ENCODE peak calls at places on chromosomes 16 and 17, in six cellular contexts. T is GM12891, D is K562, W is H1, C is GM12878, E is HepG2. H is an unnamed sample.

GRCh38 chr17:18968945-18969887 is 17.3 kb downstream of the SLC5A10 start:
- DNase-seq in T (no peak), D (peak), W (no peak), C (no peak), E (no peak), H (no peak)

GRCh38 chr17:27282054-27282501 is 11.8 kb upstream of the WSB1 start:
- DNase-seq in T (peak), D (no peak), W (no peak), C (peak), E (no peak), H (no peak)

GRCh38 chr16:55369151-55369550 is 45.1 kb downstream of the IRX6 start:
- DNase-seq in T (no peak), D (no peak), W (no peak), C (no peak), E (no peak), H (no peak)

GRCh38 chr16:85168732-85169256 is 56.5 kb upstream of the CIBAR2 start:
- DNase-seq in T (peak), D (peak), W (peak), C (no peak), E (no peak), H (no peak)

GRCh38 chr16:88296437-88297177 is 86.2 kb upstream of the ZNF469 start:
- DNase-seq in T (no peak), D (no peak), W (no peak), C (no peak), E (no peak), H (no peak)

GRCh38 chr17:65062168-65062915 is 5.8 kb upstream of the GNA13 start:
- DNase-seq in T (no peak), D (peak), W (no peak), C (no peak), E (peak), H (no peak)

GRCh38 chr17:36534881-36535668 is at the start of gene PIGW:
- DNase-seq in T (peak), D (peak), W (peak), C (peak), E (peak), H (peak)

GRCh38 chr17:57283203-57283971 is 27.1 kb downstream of the MSI2 start:
- DNase-seq in T (no peak), D (no peak), W (no peak), C (no peak), E (no peak), H (no peak)

GRCh38 chr17:71080937-71081336 is 911.6 kb downstream of the KCNJ2 start:
- DNase-seq in T (no peak), D (no peak), W (no peak), C (no peak), E (no peak), H (no peak)

GRCh38 chr16:75566889-75567255 is 693 bp downstream of the GABARAPL2 start:
- DNase-seq in T (no peak), D (peak), W (peak), C (no peak), E (no peak), H (no peak)

GRCh38 chr17:12024332-12024731 is 3.7 kb downstream of the MAP2K4 start:
- DNase-seq in T (no peak), D (no peak), W (no peak), C (no peak), E (peak), H (no peak)

GRCh38 chr17:7845359-7846062 is 9.4 kb upstream of the TMEM88 start:
- DNase-seq in T (no peak), D (no peak), W (no peak), C (no peak), E (no peak), H (no peak)

GRCh38 chr16:64292953-64293352 is 828.9 kb downstream of the CDH11 start:
- DNase-seq in T (no peak), D (no peak), W (no peak), C (no peak), E (no peak), H (no peak)

GRCh38 chr17:8859029-8859803 is 8.3 kb downstream of the PIK3R6 start:
- DNase-seq in T (no peak), D (no peak), W (no peak), C (no peak), E (peak), H (no peak)

GRCh38 chr16:81688182-81688581 is 90.9 kb upstream of the PLCG2 start:
- DNase-seq in T (no peak), D (no peak), W (no peak), C (no peak), E (no peak), H (no peak)

GRCh38 chr17:67349420-67349819 is 17.0 kb downstream of the PSMD12 start:
- DNase-seq in T (no peak), D (no peak), W (no peak), C (no peak), E (no peak), H (no peak)

GRCh38 chr16:57570301-57571070 is 28.0 kb downstream of the ADGRG5 start:
- DNase-seq in T (no peak), D (no peak), W (no peak), C (no peak), E (no peak), H (no peak)

GRCh38 chr17:80485846-80486245 is 9.4 kb upstream of the NPTX1 start:
- DNase-seq in T (no peak), D (no peak), W (no peak), C (no peak), E (no peak), H (no peak)

GRCh38 chr16:2191446-2191706 is 5.0 kb downstream of the CASKIN1 start:
- DNase-seq in T (no peak), D (no peak), W (no peak), C (no peak), E (no peak), H (no peak)

GRCh38 chr16:89035698-89036570 is 57.7 kb upstream of the ACSF3 start:
- DNase-seq in T (no peak), D (no peak), W (no peak), C (no peak), E (no peak), H (no peak)

GRCh38 chr16:73152731-73153130 is 104.8 kb upstream of the ZFHX3 start:
- DNase-seq in T (no peak), D (no peak), W (peak), C (no peak), E (peak), H (no peak)

GRCh38 chr17:50071692-50072091 is 15.8 kb downstream of the ITGA3 start:
- DNase-seq in T (no peak), D (no peak), W (no peak), C (no peak), E (no peak), H (no peak)

GRCh38 chr16:66382966-66383299 is 16.4 kb downstream of the CDH5 start:
- DNase-seq in T (no peak), D (no peak), W (no peak), C (no peak), E (peak), H (no peak)

GRCh38 chr17:80671039-80671822 is 126.6 kb downstream of the RPTOR start:
- DNase-seq in T (no peak), D (no peak), W (no peak), C (no peak), E (no peak), H (no peak)

GRCh38 chr17:81049973-81050551 is 15.1 kb downstream of the BAIAP2 start:
- DNase-seq in T (no peak), D (no peak), W (no peak), C (peak), E (no peak), H (no peak)

GRCh38 chr17:57879437-57880085 is 29.7 kb upstream of the MRPS23 start:
- DNase-seq in T (no peak), D (no peak), W (no peak), C (no peak), E (peak), H (no peak)

GRCh38 chr16:61435356-61435755 is 600.9 kb downstream of the CDH8 start:
- DNase-seq in T (no peak), D (no peak), W (no peak), C (no peak), E (no peak), H (no peak)

GRCh38 chr16:427295-427694 is 1.8 kb downstream of the RAB11FIP3 start:
- DNase-seq in T (no peak), D (no peak), W (no peak), C (no peak), E (no peak), H (no peak)

GRCh38 chr17:78343433-78344201 is 16.3 kb downstream of the SOCS3 start:
- DNase-seq in T (no peak), D (no peak), W (no peak), C (no peak), E (no peak), H (peak)

GRCh38 chr16:78705694-78706093 is 606.2 kb downstream of the WWOX start:
- DNase-seq in T (no peak), D (peak), W (no peak), C (peak), E (peak), H (no peak)
- TF ChIP-seq TAF1 in T (no peak), D (no peak), W (no peak), C (no peak), E (no peak), H (no peak)

GRCh38 chr16:28974007-28974436 is 556 bp upstream of the SPNS1 start:
- DNase-seq in T (no peak), D (peak), W (peak), C (no peak), E (peak), H (no peak)

GRCh38 chr16:28975158-28975603 is 603 bp downstream of the SPNS1 start:
- DNase-seq in T (no peak), D (peak), W (no peak), C (no peak), E (no peak), H (no peak)

GRCh38 chr16:28977703-28978641 is 3.4 kb downstream of the SPNS1 start:
- DNase-seq in T (no peak), D (peak), W (peak), C (no peak), E (peak), H (no peak)

DNA sequence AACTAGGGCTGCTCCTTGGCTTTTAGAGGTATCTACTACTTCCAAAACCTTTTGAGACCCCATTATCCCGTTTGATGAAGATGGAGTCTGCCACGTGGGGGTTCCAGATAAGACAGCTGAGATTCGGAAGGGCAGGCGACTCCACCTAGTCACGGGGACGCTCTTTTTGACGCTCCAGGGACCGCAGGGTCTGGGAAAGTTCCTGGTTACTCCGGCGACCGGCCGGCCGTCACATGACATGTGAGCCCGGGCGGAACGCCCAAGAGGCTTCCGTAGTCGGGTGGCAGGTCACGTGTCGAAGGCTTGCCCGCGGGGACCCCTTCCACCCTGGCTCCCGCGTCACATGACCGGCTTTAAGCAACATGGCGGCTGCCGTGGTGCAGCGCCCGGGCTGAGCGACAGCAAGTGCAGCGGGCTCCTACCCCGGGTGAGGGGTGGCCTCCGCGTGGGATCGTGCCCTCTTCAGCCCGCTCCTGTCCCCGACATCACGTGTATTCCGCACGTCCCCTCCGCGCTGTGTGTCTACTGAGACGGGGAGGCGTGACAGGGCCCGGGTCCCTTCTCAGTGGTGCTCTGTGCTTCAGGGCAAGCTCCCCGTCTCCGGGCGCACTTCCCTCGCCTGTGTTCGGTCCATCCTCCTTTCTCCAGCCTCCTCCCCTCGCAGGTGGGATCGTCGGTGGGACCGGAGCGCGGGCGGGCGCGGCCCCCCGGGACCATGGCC is at the start of gene SPNS1:
- DNase-seq in T (peak), D (peak), W (peak), C (peak), E (peak), H (peak)
- TF ChIP-seq POLR2A in T (peak), D (peak), W (peak), C (peak), E (peak), H (peak)

GRCh38 chr17:75998327-75998795 is 2.3 kb upstream of the CDK3 start:
- DNase-seq in T (no peak), D (no peak), W (no peak), C (no peak), E (peak), H (no peak)

GRCh38 chr17:75994802-75995350 is 5.8 kb upstream of the CDK3 start:
- DNase-seq in T (no peak), D (no peak), W (no peak), C (no peak), E (no peak), H (no peak)

GRCh38 chr17:76000016-76000754 is 470 bp upstream of the CDK3 start:
- DNase-seq in T (peak), D (peak), W (peak), C (no peak), E (peak), H (peak)

GRCh38 chr17:75995385-75995925 is 5.2 kb upstream of the CDK3 start:
- DNase-seq in T (no peak), D (no peak), W (no peak), C (no peak), E (peak), H (no peak)

DNA sequence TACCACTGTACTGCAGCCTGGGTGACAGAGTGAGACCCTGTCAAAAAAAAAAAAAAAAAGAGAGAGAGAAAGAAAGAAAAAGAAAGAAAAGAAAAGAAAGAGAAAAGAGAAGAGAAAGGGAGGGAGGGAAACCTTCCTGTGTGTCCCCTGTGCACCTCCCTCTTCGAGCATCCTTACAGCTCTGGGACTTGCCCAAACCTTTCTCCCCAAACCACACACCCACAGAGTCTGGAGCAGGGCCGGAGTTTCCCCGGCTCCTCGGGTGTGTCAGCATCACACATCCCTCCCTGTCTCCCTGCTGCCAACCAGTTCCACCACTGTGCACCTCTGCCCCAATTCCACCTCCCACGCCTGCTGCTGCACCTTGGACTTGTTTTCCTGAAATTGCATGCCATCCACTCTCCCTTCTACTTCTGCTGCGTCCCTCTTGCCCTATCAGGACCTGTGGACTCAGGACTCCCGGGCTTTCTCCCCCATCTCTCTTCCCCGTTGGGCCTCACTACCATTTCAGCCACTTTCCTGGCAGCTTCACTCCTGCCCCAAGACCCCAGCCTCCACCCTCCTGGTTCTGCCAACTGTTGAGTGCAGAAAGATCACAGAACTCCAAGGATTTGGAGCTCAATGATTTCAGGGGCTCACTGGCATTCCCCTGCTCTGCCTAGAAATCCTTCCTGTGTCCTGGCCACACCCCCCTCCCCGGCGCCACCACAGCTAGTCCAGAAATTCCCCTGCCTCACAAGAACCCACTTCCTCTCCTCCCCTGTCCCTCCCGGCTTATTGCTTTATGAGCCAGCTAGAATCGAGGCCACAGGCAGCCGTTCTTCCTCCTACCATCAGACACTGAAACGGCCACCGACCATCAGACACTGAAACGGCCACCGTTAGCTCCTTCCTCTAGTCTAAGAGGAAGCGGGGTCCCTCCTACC is 3.7 kb upstream of the CDK3 start:
- DNase-seq in T (peak), D (no peak), W (no peak), C (peak), E (peak), H (no peak)
- TF ChIP-seq TAF1 in T (no peak), D (no peak), W (no peak), C (peak), E (peak), H (no peak)

GRCh38 chr16:79601978-79602609 is 1.6 kb upstream of the MAF start:
- DNase-seq in T (peak), D (peak), W (peak), C (peak), E (peak), H (no peak)

GRCh38 chr16:79599837-79600635 is 501 bp downstream of the MAF start:
- DNase-seq in T (peak), D (no peak), W (peak), C (no peak), E (no peak), H (no peak)

GRCh38 chr16:79600636-79601091 is at the start of gene MAF:
- DNase-seq in T (peak), D (peak), W (peak), C (no peak), E (peak), H (no peak)

GRCh38 chr16:79602615-79603014 is 2.1 kb upstream of the MAF start:
- DNase-seq in T (no peak), D (no peak), W (no peak), C (no peak), E (no peak), H (no peak)

DNA sequence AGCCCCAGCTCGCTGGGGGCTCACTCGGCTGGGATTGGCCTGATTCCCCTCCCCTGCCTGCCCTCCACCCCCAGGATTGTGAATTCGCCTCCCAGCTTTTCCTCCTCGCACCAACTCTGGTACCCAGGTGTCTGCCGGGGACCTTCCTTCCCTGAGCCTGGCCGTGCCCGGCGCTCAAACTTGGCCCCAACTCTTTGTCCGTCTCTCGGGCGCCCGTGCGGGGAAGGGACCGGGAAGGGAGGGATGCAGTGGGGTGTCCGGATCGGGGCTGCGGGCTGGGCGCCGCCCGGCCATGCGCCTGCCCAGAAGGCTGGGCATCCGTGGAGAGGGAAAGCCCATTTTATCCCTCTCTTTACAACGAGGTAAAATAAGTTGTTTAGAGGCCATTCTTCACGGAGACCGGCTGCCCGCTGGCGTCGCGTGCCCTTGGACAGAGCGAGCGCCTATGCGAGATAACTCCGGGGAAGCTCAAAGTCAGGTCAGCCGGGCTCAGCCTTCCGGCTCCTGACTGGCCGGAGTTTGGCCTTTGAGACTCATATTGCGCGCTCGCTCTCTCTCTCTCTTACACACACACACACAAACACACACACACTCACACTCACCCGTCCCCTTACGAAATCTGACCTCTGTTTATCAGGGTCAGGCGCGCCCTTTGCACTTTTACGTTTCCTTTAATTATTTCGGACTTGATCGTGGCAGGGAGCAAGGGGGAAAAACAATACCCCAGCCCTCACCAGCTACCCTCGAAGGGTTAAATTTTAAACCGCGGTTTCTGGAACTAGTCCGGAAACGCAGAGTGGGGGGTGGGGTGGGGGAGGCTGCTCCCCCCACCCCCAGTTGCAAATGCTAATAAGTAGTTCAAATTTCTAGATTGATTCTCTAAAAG is 798 bp upstream of the MAF start:
- DNase-seq in T (peak), D (no peak), W (no peak), C (no peak), E (peak), H (no peak)
- TF ChIP-seq POLR2A in T (no peak), D (no peak), W (peak), C (no peak), E (peak), H (no peak)

DNA sequence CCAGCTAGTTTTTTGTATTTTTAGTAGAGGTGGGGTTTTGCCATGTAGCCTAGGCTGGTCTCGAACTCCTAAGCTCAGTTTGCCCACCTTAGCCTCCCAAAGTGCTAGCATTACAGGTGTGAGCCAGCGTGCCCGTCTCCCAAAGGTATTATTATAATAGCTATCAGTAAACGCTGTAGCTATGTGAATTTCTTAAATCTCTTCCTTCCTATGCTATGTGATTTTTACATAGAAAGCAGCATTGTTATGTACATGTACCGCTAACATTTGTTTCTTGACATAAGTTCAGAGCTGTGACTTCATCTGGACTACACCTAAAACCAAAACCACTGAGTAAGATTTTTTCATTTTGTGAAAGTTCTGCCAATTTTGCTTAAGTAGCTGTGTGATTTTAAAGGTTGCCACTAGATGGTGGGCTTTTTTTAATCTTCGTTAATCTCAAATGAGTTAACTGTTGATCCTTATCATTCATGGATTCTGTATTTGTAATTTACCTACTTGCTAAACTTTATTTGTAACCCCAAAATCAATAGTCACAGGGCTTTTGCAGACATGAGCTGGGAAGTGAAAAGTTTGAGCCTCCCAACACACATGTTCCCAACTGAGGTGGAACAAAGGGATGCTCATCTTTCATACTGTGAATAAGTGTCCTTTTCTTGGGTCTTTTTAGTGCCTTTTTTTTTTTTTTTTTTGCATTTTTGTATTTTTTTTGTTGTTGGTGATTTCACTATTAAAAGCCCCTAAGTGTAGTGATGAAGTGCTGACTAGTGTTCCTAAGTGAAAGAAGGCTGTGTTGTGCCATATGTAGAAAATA is 21.9 kb downstream of the PRKAR1A start:
- DNase-seq in T (no peak), D (no peak), W (no peak), C (no peak), E (no peak), H (no peak)
- TF ChIP-seq TAF1 in T (no peak), D (no peak), W (no peak), C (no peak), E (no peak), H (no peak)